ENCODE peak calls at places on chromosomes 16 and 17, in eight cellular contexts. One of them, this sample, is unnamed.

GRCh38 chr16:85002643-85003042 is 8.7 kb downstream of the ZDHHC7 start:
- DNase-seq in AG08395: no peak
- DNase-seq in stimulated activated CD4-positive, alpha-beta T cell treated with anti-CD3 and anti-CD28 coated beads, Interleukin-12 subunit alpha, Interleukin-12 subunit beta, amount 100 ng/mL, for 4 hours: no peak
- DNase-seq in activated naive CD4-positive, alpha-beta T cell treated with anti-CD3 and anti-CD28 coated beads for 36 hours: peak
- DNase-seq in ascending aorta: peak
- DNase-seq in stimulated activated CD8-positive, alpha-beta memory T cell treated with anti-CD3 and anti-CD28 coated beads, Interleukin-4, amount 100 ng/mL, for 48 hours: no peak
- DNase-seq in activated effector memory CD4-positive, alpha-beta T cell treated with anti-CD3 and anti-CD28 coated beads, Interleukin-2, amount 50 U/mL, for 16 hours: no peak
- DNase-seq in SW480: no peak
- DNase-seq in this sample: no peak

GRCh38 chr16:77590707-77591106 is 131.6 kb upstream of the NUDT7 start:
- DNase-seq in AG08395: no peak
- DNase-seq in stimulated activated CD4-positive, alpha-beta T cell treated with anti-CD3 and anti-CD28 coated beads, Interleukin-12 subunit alpha, Interleukin-12 subunit beta, amount 100 ng/mL, for 4 hours: no peak
- DNase-seq in activated naive CD4-positive, alpha-beta T cell treated with anti-CD3 and anti-CD28 coated beads for 36 hours: no peak
- DNase-seq in ascending aorta: no peak
- DNase-seq in stimulated activated CD8-positive, alpha-beta memory T cell treated with anti-CD3 and anti-CD28 coated beads, Interleukin-4, amount 100 ng/mL, for 48 hours: no peak
- DNase-seq in activated effector memory CD4-positive, alpha-beta T cell treated with anti-CD3 and anti-CD28 coated beads, Interleukin-2, amount 50 U/mL, for 16 hours: no peak
- DNase-seq in SW480: no peak
- DNase-seq in this sample: no peak

GRCh38 chr17:80633197-80633596 is 88.6 kb downstream of the RPTOR start:
- DNase-seq in AG08395: no peak
- DNase-seq in stimulated activated CD4-positive, alpha-beta T cell treated with anti-CD3 and anti-CD28 coated beads, Interleukin-12 subunit alpha, Interleukin-12 subunit beta, amount 100 ng/mL, for 4 hours: no peak
- DNase-seq in activated naive CD4-positive, alpha-beta T cell treated with anti-CD3 and anti-CD28 coated beads for 36 hours: no peak
- DNase-seq in ascending aorta: no peak
- DNase-seq in stimulated activated CD8-positive, alpha-beta memory T cell treated with anti-CD3 and anti-CD28 coated beads, Interleukin-4, amount 100 ng/mL, for 48 hours: no peak
- DNase-seq in activated effector memory CD4-positive, alpha-beta T cell treated with anti-CD3 and anti-CD28 coated beads, Interleukin-2, amount 50 U/mL, for 16 hours: no peak
- DNase-seq in SW480: no peak
- DNase-seq in this sample: no peak

GRCh38 chr17:54157542-54157941 is 334.8 kb downstream of the KIF2B start:
- DNase-seq in AG08395: no peak
- DNase-seq in stimulated activated CD4-positive, alpha-beta T cell treated with anti-CD3 and anti-CD28 coated beads, Interleukin-12 subunit alpha, Interleukin-12 subunit beta, amount 100 ng/mL, for 4 hours: no peak
- DNase-seq in activated naive CD4-positive, alpha-beta T cell treated with anti-CD3 and anti-CD28 coated beads for 36 hours: no peak
- DNase-seq in ascending aorta: no peak
- DNase-seq in stimulated activated CD8-positive, alpha-beta memory T cell treated with anti-CD3 and anti-CD28 coated beads, Interleukin-4, amount 100 ng/mL, for 48 hours: no peak
- DNase-seq in activated effector memory CD4-positive, alpha-beta T cell treated with anti-CD3 and anti-CD28 coated beads, Interleukin-2, amount 50 U/mL, for 16 hours: no peak
- DNase-seq in SW480: no peak
- DNase-seq in this sample: no peak

GRCh38 chr16:53065436-53066165 is 10.8 kb downstream of the CHD9 start:
- DNase-seq in AG08395: no peak
- DNase-seq in stimulated activated CD4-positive, alpha-beta T cell treated with anti-CD3 and anti-CD28 coated beads, Interleukin-12 subunit alpha, Interleukin-12 subunit beta, amount 100 ng/mL, for 4 hours: no peak
- DNase-seq in activated naive CD4-positive, alpha-beta T cell treated with anti-CD3 and anti-CD28 coated beads for 36 hours: no peak
- DNase-seq in ascending aorta: no peak
- DNase-seq in stimulated activated CD8-positive, alpha-beta memory T cell treated with anti-CD3 and anti-CD28 coated beads, Interleukin-4, amount 100 ng/mL, for 48 hours: no peak
- DNase-seq in activated effector memory CD4-positive, alpha-beta T cell treated with anti-CD3 and anti-CD28 coated beads, Interleukin-2, amount 50 U/mL, for 16 hours: no peak
- DNase-seq in SW480: no peak
- DNase-seq in this sample: no peak

GRCh38 chr17:45411348-45412105 is 21.1 kb downstream of the ARHGAP27 start:
- DNase-seq in AG08395: no peak
- DNase-seq in stimulated activated CD4-positive, alpha-beta T cell treated with anti-CD3 and anti-CD28 coated beads, Interleukin-12 subunit alpha, Interleukin-12 subunit beta, amount 100 ng/mL, for 4 hours: no peak
- DNase-seq in activated naive CD4-positive, alpha-beta T cell treated with anti-CD3 and anti-CD28 coated beads for 36 hours: no peak
- DNase-seq in ascending aorta: no peak
- DNase-seq in stimulated activated CD8-positive, alpha-beta memory T cell treated with anti-CD3 and anti-CD28 coated beads, Interleukin-4, amount 100 ng/mL, for 48 hours: no peak
- DNase-seq in activated effector memory CD4-positive, alpha-beta T cell treated with anti-CD3 and anti-CD28 coated beads, Interleukin-2, amount 50 U/mL, for 16 hours: no peak
- DNase-seq in SW480: no peak
- DNase-seq in this sample: no peak

GRCh38 chr16:10587622-10588021 is 7.2 kb upstream of the EMP2 start:
- DNase-seq in AG08395: no peak
- DNase-seq in stimulated activated CD4-positive, alpha-beta T cell treated with anti-CD3 and anti-CD28 coated beads, Interleukin-12 subunit alpha, Interleukin-12 subunit beta, amount 100 ng/mL, for 4 hours: no peak
- DNase-seq in activated naive CD4-positive, alpha-beta T cell treated with anti-CD3 and anti-CD28 coated beads for 36 hours: no peak
- DNase-seq in ascending aorta: no peak
- DNase-seq in stimulated activated CD8-positive, alpha-beta memory T cell treated with anti-CD3 and anti-CD28 coated beads, Interleukin-4, amount 100 ng/mL, for 48 hours: no peak
- DNase-seq in activated effector memory CD4-positive, alpha-beta T cell treated with anti-CD3 and anti-CD28 coated beads, Interleukin-2, amount 50 U/mL, for 16 hours: no peak
- DNase-seq in SW480: no peak
- DNase-seq in this sample: no peak

GRCh38 chr16:66207139-66207863 is 159.2 kb upstream of the CDH5 start:
- DNase-seq in AG08395: peak
- DNase-seq in stimulated activated CD4-positive, alpha-beta T cell treated with anti-CD3 and anti-CD28 coated beads, Interleukin-12 subunit alpha, Interleukin-12 subunit beta, amount 100 ng/mL, for 4 hours: no peak
- DNase-seq in activated naive CD4-positive, alpha-beta T cell treated with anti-CD3 and anti-CD28 coated beads for 36 hours: no peak
- DNase-seq in ascending aorta: no peak
- DNase-seq in stimulated activated CD8-positive, alpha-beta memory T cell treated with anti-CD3 and anti-CD28 coated beads, Interleukin-4, amount 100 ng/mL, for 48 hours: no peak
- DNase-seq in activated effector memory CD4-positive, alpha-beta T cell treated with anti-CD3 and anti-CD28 coated beads, Interleukin-2, amount 50 U/mL, for 16 hours: no peak
- DNase-seq in SW480: no peak
- DNase-seq in this sample: no peak

GRCh38 chr16:23544436-23544835 is 12.7 kb downstream of the EARS2 start:
- DNase-seq in AG08395: no peak
- DNase-seq in stimulated activated CD4-positive, alpha-beta T cell treated with anti-CD3 and anti-CD28 coated beads, Interleukin-12 subunit alpha, Interleukin-12 subunit beta, amount 100 ng/mL, for 4 hours: no peak
- DNase-seq in activated naive CD4-positive, alpha-beta T cell treated with anti-CD3 and anti-CD28 coated beads for 36 hours: no peak
- DNase-seq in ascending aorta: no peak
- DNase-seq in stimulated activated CD8-positive, alpha-beta memory T cell treated with anti-CD3 and anti-CD28 coated beads, Interleukin-4, amount 100 ng/mL, for 48 hours: no peak
- DNase-seq in activated effector memory CD4-positive, alpha-beta T cell treated with anti-CD3 and anti-CD28 coated beads, Interleukin-2, amount 50 U/mL, for 16 hours: no peak
- DNase-seq in SW480: no peak
- DNase-seq in this sample: no peak

GRCh38 chr16:84228321-84228838 is 11.4 kb downstream of the KCNG4 start:
- DNase-seq in AG08395: peak
- DNase-seq in stimulated activated CD4-positive, alpha-beta T cell treated with anti-CD3 and anti-CD28 coated beads, Interleukin-12 subunit alpha, Interleukin-12 subunit beta, amount 100 ng/mL, for 4 hours: no peak
- DNase-seq in activated naive CD4-positive, alpha-beta T cell treated with anti-CD3 and anti-CD28 coated beads for 36 hours: no peak
- DNase-seq in ascending aorta: peak
- DNase-seq in stimulated activated CD8-positive, alpha-beta memory T cell treated with anti-CD3 and anti-CD28 coated beads, Interleukin-4, amount 100 ng/mL, for 48 hours: no peak
- DNase-seq in activated effector memory CD4-positive, alpha-beta T cell treated with anti-CD3 and anti-CD28 coated beads, Interleukin-2, amount 50 U/mL, for 16 hours: no peak
- DNase-seq in SW480: peak
- DNase-seq in this sample: no peak

GRCh38 chr17:72614871-72615626 is 477.4 kb downstream of the SLC39A11 start:
- DNase-seq in AG08395: peak
- DNase-seq in stimulated activated CD4-positive, alpha-beta T cell treated with anti-CD3 and anti-CD28 coated beads, Interleukin-12 subunit alpha, Interleukin-12 subunit beta, amount 100 ng/mL, for 4 hours: no peak
- DNase-seq in activated naive CD4-positive, alpha-beta T cell treated with anti-CD3 and anti-CD28 coated beads for 36 hours: no peak
- DNase-seq in ascending aorta: no peak
- DNase-seq in stimulated activated CD8-positive, alpha-beta memory T cell treated with anti-CD3 and anti-CD28 coated beads, Interleukin-4, amount 100 ng/mL, for 48 hours: no peak
- DNase-seq in activated effector memory CD4-positive, alpha-beta T cell treated with anti-CD3 and anti-CD28 coated beads, Interleukin-2, amount 50 U/mL, for 16 hours: no peak
- DNase-seq in SW480: peak
- DNase-seq in this sample: peak

GRCh38 chr16:67426950-67427349 is 4.0 kb upstream of the HSD11B2 start:
- DNase-seq in AG08395: no peak
- DNase-seq in stimulated activated CD4-positive, alpha-beta T cell treated with anti-CD3 and anti-CD28 coated beads, Interleukin-12 subunit alpha, Interleukin-12 subunit beta, amount 100 ng/mL, for 4 hours: no peak
- DNase-seq in activated naive CD4-positive, alpha-beta T cell treated with anti-CD3 and anti-CD28 coated beads for 36 hours: no peak
- DNase-seq in ascending aorta: no peak
- DNase-seq in stimulated activated CD8-positive, alpha-beta memory T cell treated with anti-CD3 and anti-CD28 coated beads, Interleukin-4, amount 100 ng/mL, for 48 hours: no peak
- DNase-seq in activated effector memory CD4-positive, alpha-beta T cell treated with anti-CD3 and anti-CD28 coated beads, Interleukin-2, amount 50 U/mL, for 16 hours: no peak
- DNase-seq in SW480: no peak
- DNase-seq in this sample: no peak

GRCh38 chr17:28256370-28256769 is 62.6 kb upstream of the TMEM97 start:
- DNase-seq in AG08395: no peak
- DNase-seq in stimulated activated CD4-positive, alpha-beta T cell treated with anti-CD3 and anti-CD28 coated beads, Interleukin-12 subunit alpha, Interleukin-12 subunit beta, amount 100 ng/mL, for 4 hours: no peak
- DNase-seq in activated naive CD4-positive, alpha-beta T cell treated with anti-CD3 and anti-CD28 coated beads for 36 hours: no peak
- DNase-seq in ascending aorta: no peak
- DNase-seq in stimulated activated CD8-positive, alpha-beta memory T cell treated with anti-CD3 and anti-CD28 coated beads, Interleukin-4, amount 100 ng/mL, for 48 hours: no peak
- DNase-seq in activated effector memory CD4-positive, alpha-beta T cell treated with anti-CD3 and anti-CD28 coated beads, Interleukin-2, amount 50 U/mL, for 16 hours: no peak
- DNase-seq in SW480: no peak
- DNase-seq in this sample: no peak

GRCh38 chr17:64718058-64718457 is 56.0 kb upstream of the SMURF2 start:
- DNase-seq in AG08395: no peak
- DNase-seq in stimulated activated CD4-positive, alpha-beta T cell treated with anti-CD3 and anti-CD28 coated beads, Interleukin-12 subunit alpha, Interleukin-12 subunit beta, amount 100 ng/mL, for 4 hours: no peak
- DNase-seq in activated naive CD4-positive, alpha-beta T cell treated with anti-CD3 and anti-CD28 coated beads for 36 hours: no peak
- DNase-seq in ascending aorta: no peak
- DNase-seq in stimulated activated CD8-positive, alpha-beta memory T cell treated with anti-CD3 and anti-CD28 coated beads, Interleukin-4, amount 100 ng/mL, for 48 hours: no peak
- DNase-seq in activated effector memory CD4-positive, alpha-beta T cell treated with anti-CD3 and anti-CD28 coated beads, Interleukin-2, amount 50 U/mL, for 16 hours: no peak
- DNase-seq in SW480: no peak
- DNase-seq in this sample: no peak

GRCh38 chr17:60421273-60422161 is 772 bp upstream of the CHCT1 start:
- DNase-seq in AG08395: peak
- DNase-seq in stimulated activated CD4-positive, alpha-beta T cell treated with anti-CD3 and anti-CD28 coated beads, Interleukin-12 subunit alpha, Interleukin-12 subunit beta, amount 100 ng/mL, for 4 hours: peak
- DNase-seq in activated naive CD4-positive, alpha-beta T cell treated with anti-CD3 and anti-CD28 coated beads for 36 hours: peak
- DNase-seq in ascending aorta: peak
- DNase-seq in stimulated activated CD8-positive, alpha-beta memory T cell treated with anti-CD3 and anti-CD28 coated beads, Interleukin-4, amount 100 ng/mL, for 48 hours: peak
- DNase-seq in activated effector memory CD4-positive, alpha-beta T cell treated with anti-CD3 and anti-CD28 coated beads, Interleukin-2, amount 50 U/mL, for 16 hours: peak
- DNase-seq in SW480: no peak
- DNase-seq in this sample: peak

GRCh38 chr17:1390422-1391367 is 9.3 kb downstream of the YWHAE start:
- DNase-seq in AG08395: no peak
- DNase-seq in stimulated activated CD4-positive, alpha-beta T cell treated with anti-CD3 and anti-CD28 coated beads, Interleukin-12 subunit alpha, Interleukin-12 subunit beta, amount 100 ng/mL, for 4 hours: no peak
- DNase-seq in activated naive CD4-positive, alpha-beta T cell treated with anti-CD3 and anti-CD28 coated beads for 36 hours: no peak
- DNase-seq in ascending aorta: no peak
- DNase-seq in stimulated activated CD8-positive, alpha-beta memory T cell treated with anti-CD3 and anti-CD28 coated beads, Interleukin-4, amount 100 ng/mL, for 48 hours: no peak
- DNase-seq in activated effector memory CD4-positive, alpha-beta T cell treated with anti-CD3 and anti-CD28 coated beads, Interleukin-2, amount 50 U/mL, for 16 hours: no peak
- DNase-seq in SW480: no peak
- DNase-seq in this sample: no peak

GRCh38 chr17:43169561-43170139 is 1.4 kb upstream of the NBR1 start:
- DNase-seq in AG08395: no peak
- DNase-seq in stimulated activated CD4-positive, alpha-beta T cell treated with anti-CD3 and anti-CD28 coated beads, Interleukin-12 subunit alpha, Interleukin-12 subunit beta, amount 100 ng/mL, for 4 hours: peak
- DNase-seq in activated naive CD4-positive, alpha-beta T cell treated with anti-CD3 and anti-CD28 coated beads for 36 hours: no peak
- DNase-seq in ascending aorta: peak
- DNase-seq in stimulated activated CD8-positive, alpha-beta memory T cell treated with anti-CD3 and anti-CD28 coated beads, Interleukin-4, amount 100 ng/mL, for 48 hours: peak
- DNase-seq in activated effector memory CD4-positive, alpha-beta T cell treated with anti-CD3 and anti-CD28 coated beads, Interleukin-2, amount 50 U/mL, for 16 hours: peak
- DNase-seq in SW480: peak
- DNase-seq in this sample: no peak

GRCh38 chr16:15592324-15592723 is 50.6 kb downstream of the MARF1 start:
- DNase-seq in AG08395: no peak
- DNase-seq in stimulated activated CD4-positive, alpha-beta T cell treated with anti-CD3 and anti-CD28 coated beads, Interleukin-12 subunit alpha, Interleukin-12 subunit beta, amount 100 ng/mL, for 4 hours: no peak
- DNase-seq in activated naive CD4-positive, alpha-beta T cell treated with anti-CD3 and anti-CD28 coated beads for 36 hours: peak
- DNase-seq in ascending aorta: no peak
- DNase-seq in stimulated activated CD8-positive, alpha-beta memory T cell treated with anti-CD3 and anti-CD28 coated beads, Interleukin-4, amount 100 ng/mL, for 48 hours: no peak
- DNase-seq in activated effector memory CD4-positive, alpha-beta T cell treated with anti-CD3 and anti-CD28 coated beads, Interleukin-2, amount 50 U/mL, for 16 hours: no peak
- DNase-seq in SW480: peak
- DNase-seq in this sample: no peak

GRCh38 chr17:63491976-63492575 is 15.2 kb downstream of the ACE start:
- DNase-seq in AG08395: no peak
- DNase-seq in stimulated activated CD4-positive, alpha-beta T cell treated with anti-CD3 and anti-CD28 coated beads, Interleukin-12 subunit alpha, Interleukin-12 subunit beta, amount 100 ng/mL, for 4 hours: no peak
- DNase-seq in activated naive CD4-positive, alpha-beta T cell treated with anti-CD3 and anti-CD28 coated beads for 36 hours: no peak
- DNase-seq in ascending aorta: no peak
- DNase-seq in stimulated activated CD8-positive, alpha-beta memory T cell treated with anti-CD3 and anti-CD28 coated beads, Interleukin-4, amount 100 ng/mL, for 48 hours: no peak
- DNase-seq in activated effector memory CD4-positive, alpha-beta T cell treated with anti-CD3 and anti-CD28 coated beads, Interleukin-2, amount 50 U/mL, for 16 hours: no peak
- DNase-seq in SW480: no peak
- DNase-seq in this sample: no peak

GRCh38 chr17:61867033-61867432 is 3.7 kb upstream of the BRIP1 start:
- DNase-seq in AG08395: no peak
- DNase-seq in stimulated activated CD4-positive, alpha-beta T cell treated with anti-CD3 and anti-CD28 coated beads, Interleukin-12 subunit alpha, Interleukin-12 subunit beta, amount 100 ng/mL, for 4 hours: no peak
- DNase-seq in activated naive CD4-positive, alpha-beta T cell treated with anti-CD3 and anti-CD28 coated beads for 36 hours: no peak
- DNase-seq in ascending aorta: no peak
- DNase-seq in stimulated activated CD8-positive, alpha-beta memory T cell treated with anti-CD3 and anti-CD28 coated beads, Interleukin-4, amount 100 ng/mL, for 48 hours: no peak
- DNase-seq in activated effector memory CD4-positive, alpha-beta T cell treated with anti-CD3 and anti-CD28 coated beads, Interleukin-2, amount 50 U/mL, for 16 hours: no peak
- DNase-seq in SW480: no peak
- DNase-seq in this sample: no peak

GRCh38 chr16:7397901-7398300 is 65.3 kb downstream of the RBFOX1 start:
- DNase-seq in AG08395: peak
- DNase-seq in stimulated activated CD4-positive, alpha-beta T cell treated with anti-CD3 and anti-CD28 coated beads, Interleukin-12 subunit alpha, Interleukin-12 subunit beta, amount 100 ng/mL, for 4 hours: no peak
- DNase-seq in activated naive CD4-positive, alpha-beta T cell treated with anti-CD3 and anti-CD28 coated beads for 36 hours: no peak
- DNase-seq in ascending aorta: no peak
- DNase-seq in stimulated activated CD8-positive, alpha-beta memory T cell treated with anti-CD3 and anti-CD28 coated beads, Interleukin-4, amount 100 ng/mL, for 48 hours: no peak
- DNase-seq in activated effector memory CD4-positive, alpha-beta T cell treated with anti-CD3 and anti-CD28 coated beads, Interleukin-2, amount 50 U/mL, for 16 hours: no peak
- DNase-seq in SW480: peak
- DNase-seq in this sample: no peak

GRCh38 chr16:14302399-14303181 is 231.5 kb downstream of the MRTFB start:
- DNase-seq in AG08395: no peak
- DNase-seq in stimulated activated CD4-positive, alpha-beta T cell treated with anti-CD3 and anti-CD28 coated beads, Interleukin-12 subunit alpha, Interleukin-12 subunit beta, amount 100 ng/mL, for 4 hours: no peak
- DNase-seq in activated naive CD4-positive, alpha-beta T cell treated with anti-CD3 and anti-CD28 coated beads for 36 hours: peak
- DNase-seq in ascending aorta: no peak
- DNase-seq in stimulated activated CD8-positive, alpha-beta memory T cell treated with anti-CD3 and anti-CD28 coated beads, Interleukin-4, amount 100 ng/mL, for 48 hours: no peak
- DNase-seq in activated effector memory CD4-positive, alpha-beta T cell treated with anti-CD3 and anti-CD28 coated beads, Interleukin-2, amount 50 U/mL, for 16 hours: no peak
- DNase-seq in SW480: no peak
- DNase-seq in this sample: peak

GRCh38 chr16:70638814-70639792 is 7.3 kb upstream of the IL34 start:
- DNase-seq in AG08395: peak
- DNase-seq in stimulated activated CD4-positive, alpha-beta T cell treated with anti-CD3 and anti-CD28 coated beads, Interleukin-12 subunit alpha, Interleukin-12 subunit beta, amount 100 ng/mL, for 4 hours: no peak
- DNase-seq in activated naive CD4-positive, alpha-beta T cell treated with anti-CD3 and anti-CD28 coated beads for 36 hours: no peak
- DNase-seq in ascending aorta: peak
- DNase-seq in stimulated activated CD8-positive, alpha-beta memory T cell treated with anti-CD3 and anti-CD28 coated beads, Interleukin-4, amount 100 ng/mL, for 48 hours: no peak
- DNase-seq in activated effector memory CD4-positive, alpha-beta T cell treated with anti-CD3 and anti-CD28 coated beads, Interleukin-2, amount 50 U/mL, for 16 hours: no peak
- DNase-seq in SW480: no peak
- DNase-seq in this sample: no peak

GRCh38 chr17:2693561-2694380 is 17.8 kb downstream of the CLUH start:
- DNase-seq in AG08395: no peak
- DNase-seq in stimulated activated CD4-positive, alpha-beta T cell treated with anti-CD3 and anti-CD28 coated beads, Interleukin-12 subunit alpha, Interleukin-12 subunit beta, amount 100 ng/mL, for 4 hours: no peak
- DNase-seq in activated naive CD4-positive, alpha-beta T cell treated with anti-CD3 and anti-CD28 coated beads for 36 hours: peak
- DNase-seq in ascending aorta: peak
- DNase-seq in stimulated activated CD8-positive, alpha-beta memory T cell treated with anti-CD3 and anti-CD28 coated beads, Interleukin-4, amount 100 ng/mL, for 48 hours: peak
- DNase-seq in activated effector memory CD4-positive, alpha-beta T cell treated with anti-CD3 and anti-CD28 coated beads, Interleukin-2, amount 50 U/mL, for 16 hours: peak
- DNase-seq in SW480: no peak
- DNase-seq in this sample: no peak

GRCh38 chr17:57809879-57810278 is 40.0 kb downstream of the MRPS23 start:
- DNase-seq in AG08395: no peak
- DNase-seq in stimulated activated CD4-positive, alpha-beta T cell treated with anti-CD3 and anti-CD28 coated beads, Interleukin-12 subunit alpha, Interleukin-12 subunit beta, amount 100 ng/mL, for 4 hours: no peak
- DNase-seq in activated naive CD4-positive, alpha-beta T cell treated with anti-CD3 and anti-CD28 coated beads for 36 hours: no peak
- DNase-seq in ascending aorta: no peak
- DNase-seq in stimulated activated CD8-positive, alpha-beta memory T cell treated with anti-CD3 and anti-CD28 coated beads, Interleukin-4, amount 100 ng/mL, for 48 hours: no peak
- DNase-seq in activated effector memory CD4-positive, alpha-beta T cell treated with anti-CD3 and anti-CD28 coated beads, Interleukin-2, amount 50 U/mL, for 16 hours: no peak
- DNase-seq in SW480: no peak
- DNase-seq in this sample: no peak